ENCODE peak calls at places on chromosomes 3 and 15, in four cellular contexts. T, V, P and X are unnamed samples.

GRCh38 chr3:138331143-138331894 is 1.7 kb upstream of the NME9 start:
- DNase-seq in V (no peak), P (no peak), T (no peak), X (no peak)

GRCh38 chr3:187913617-187914033 is 168.4 kb upstream of the BCL6 start:
- DNase-seq in P (peak; percentile 25), V (no peak), T (no peak), X (no peak)

GRCh38 chr3:105619651-105620050 is 249.2 kb downstream of the CBLB start:
- DNase-seq in V (no peak), P (no peak), T (no peak), X (no peak)

GRCh38 chr15:58546066-58546591 is 114.3 kb downstream of the LIPC start:
- DNase-seq in T (peak; percentile 56), P (no peak), V (no peak), X (no peak)

GRCh38 chr15:63256433-63256884 is 20.9 kb upstream of the APH1B start:
- DNase-seq in P (no peak), T (no peak), V (no peak), X (no peak)

GRCh38 chr15:52660192-52660591 is 19.0 kb downstream of the ATOSA start:
- DNase-seq in V (no peak), P (no peak), T (no peak), X (no peak)

GRCh38 chr3:187999821-188000220 is 154.1 kb upstream of the LPP start:
- DNase-seq in V (no peak), T (no peak), P (no peak), X (no peak)

GRCh38 chr3:8509961-8510360 is 8.3 kb downstream of the LMCD1 start:
- DNase-seq in P (no peak), T (no peak), V (no peak), X (no peak)

GRCh38 chr3:35439626-35440025 is 199.7 kb upstream of the ARPP21 start:
- DNase-seq in T (no peak), V (no peak), P (no peak), X (no peak)

GRCh38 chr15:68031406-68031805 is 22.7 kb upstream of the PIAS1 start:
- DNase-seq in P (no peak), V (no peak), T (no peak), X (no peak)

GRCh38 chr3:47152578-47152977 is 11.3 kb downstream of the SETD2 start:
- DNase-seq in P (no peak), T (no peak), V (no peak), X (no peak)

GRCh38 chr15:31805090-31805662 is 225.1 kb upstream of the CHRNA7 start:
- DNase-seq in P (no peak), T (no peak), V (no peak), X (no peak)

GRCh38 chr3:171506743-171507319 is 46.6 kb upstream of the TNIK start:
- DNase-seq in T (no peak), P (no peak), V (no peak), X (no peak)

GRCh38 chr3:188083011-188083410 is 70.9 kb upstream of the LPP start:
- DNase-seq in T (no peak), P (no peak), V (no peak), X (no peak)

GRCh38 chr15:47411733-47412530 is 305.4 kb upstream of the SEMA6D start:
- DNase-seq in T (no peak), V (no peak), P (no peak), X (no peak)

GRCh38 chr3:8843347-8843746 is 73.9 kb upstream of the OXTR start:
- DNase-seq in P (no peak), V (no peak), T (no peak), X (no peak)

GRCh38 chr3:163039636-163040035 is 1543.0 kb downstream of the OTOL1 start:
- DNase-seq in T (no peak), P (no peak), V (no peak), X (no peak)

GRCh38 chr3:163045945-163046344 is 1549.3 kb downstream of the OTOL1 start:
- DNase-seq in P (no peak), T (no peak), V (no peak), X (no peak)

DNA sequence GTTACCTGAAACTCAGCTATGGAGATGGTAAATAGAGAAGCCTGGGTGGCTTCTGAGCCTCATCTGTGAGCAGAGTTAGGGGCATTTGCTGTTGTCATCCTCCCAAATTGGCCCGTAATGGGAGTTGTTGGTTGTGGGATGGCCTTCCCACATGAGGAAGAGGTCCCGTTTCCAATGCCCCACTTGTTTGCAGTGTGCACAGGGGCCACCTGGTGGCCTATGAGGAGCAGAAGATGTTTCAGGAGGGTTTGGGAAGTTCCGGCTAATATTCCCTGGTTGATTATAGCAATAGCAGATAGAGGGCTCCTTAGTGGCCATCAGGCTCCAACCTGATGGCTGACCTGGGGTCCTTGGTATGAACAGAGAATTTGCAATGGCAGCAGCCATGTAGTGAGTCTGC is 1546.5 kb downstream of the OTOL1 start:
- DNase-seq in P (no peak), V (no peak), T (no peak), X (no peak)
- TF ChIP-seq CTCF in P (no peak), V (peak; percentile 56), T (no peak), X (peak; percentile 26)

GRCh38 chr15:57148236-57148635 is 228.1 kb upstream of the CGNL1 start:
- DNase-seq in T (no peak), P (no peak), V (no peak), X (no peak)

GRCh38 chr15:57144448-57144847 is 226.0 kb downstream of the TCF12 start:
- DNase-seq in T (no peak), P (no peak), V (no peak), X (no peak)

GRCh38 chr15:57149196-57149595 is 227.1 kb upstream of the CGNL1 start:
- DNase-seq in P (no peak), V (no peak), T (no peak), X (no peak)

GRCh38 chr15:57143511-57144078 is 225.2 kb downstream of the TCF12 start:
- DNase-seq in T (no peak), P (no peak), V (no peak), X (no peak)

DNA sequence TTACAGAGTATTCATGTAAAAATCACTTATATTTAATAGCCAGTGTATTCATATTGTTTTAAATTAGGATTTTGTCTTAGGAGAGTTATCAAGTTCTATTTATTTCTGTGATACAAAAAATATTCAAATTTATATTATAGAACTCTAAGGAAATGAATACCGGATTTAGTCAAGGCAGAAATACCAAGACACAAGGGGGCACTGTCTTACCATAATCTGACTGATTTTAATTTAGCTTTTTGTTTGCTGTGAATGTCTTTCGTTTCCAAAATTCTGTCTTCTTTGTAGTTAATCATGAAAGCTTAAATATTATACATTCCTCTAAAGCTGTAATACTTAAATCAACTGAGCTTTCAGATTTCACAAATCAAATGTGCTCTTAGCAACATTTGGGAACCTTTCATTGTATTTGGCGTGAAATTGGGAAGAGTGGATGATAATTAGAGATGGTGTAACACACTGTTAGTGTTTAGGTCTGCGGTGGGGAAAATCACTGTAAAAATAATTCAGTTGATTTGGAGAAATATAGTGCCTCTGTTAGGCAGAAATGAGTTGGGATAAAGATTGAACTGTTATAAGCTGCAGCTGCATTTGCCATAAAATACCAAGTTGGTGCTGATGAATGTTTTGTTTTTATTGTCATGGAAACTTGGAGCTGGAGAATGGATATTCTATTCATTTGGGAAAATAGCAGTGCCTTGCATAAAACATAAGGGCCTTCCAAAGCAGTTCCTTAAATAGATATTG is 228.1 kb downstream of the TCF12 start:
- DNase-seq in V (no peak), P (no peak), T (no peak), X (no peak)
- TF ChIP-seq CTCF in V (peak; percentile 89), P (peak; percentile 67), T (peak; percentile 80), X (peak; percentile 68)

GRCh38 chr3:153379516-153379915 is 217.5 kb downstream of the RAP2B start:
- DNase-seq in T (no peak), V (no peak), P (no peak), X (no peak)
- TF ChIP-seq CTCF in T (no peak), V (no peak), P (no peak), X (no peak)

DNA sequence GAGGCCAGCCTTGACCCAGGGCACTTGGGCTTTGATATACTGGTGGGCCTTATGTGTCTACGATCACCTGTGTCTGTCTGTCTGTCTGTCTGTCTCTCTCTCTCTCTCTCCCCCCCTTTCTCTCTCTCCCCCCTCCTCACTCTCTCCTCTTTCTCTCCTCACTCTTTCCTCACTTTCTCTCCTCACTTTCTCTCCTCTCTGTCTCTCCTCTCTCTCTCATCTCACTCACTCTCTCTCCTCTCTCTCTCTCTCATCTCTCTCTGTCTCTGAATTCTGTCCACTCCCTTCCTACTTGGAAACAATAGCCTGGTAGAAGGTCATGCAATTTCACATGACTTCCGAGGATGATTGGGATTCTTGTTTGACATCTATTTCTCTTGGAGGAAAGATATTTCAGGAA is 269.2 kb upstream of the CHRM5 start:
- DNase-seq in V (no peak), T (no peak), P (no peak), X (no peak)
- TF ChIP-seq CTCF in V (no peak), T (no peak), P (no peak), X (no peak)